ENCODE peak calls at places on chromosomes 13 and 19, in five cellular contexts. T, L, W, D and J are unnamed samples.

GRCh38 chr19:40084948-40085347 is 5.8 kb downstream of the ZNF780A start:
- DNase-seq in T (no peak), L (peak), W (peak), D (no peak), J (no peak)

GRCh38 chr13:46170687-46171086 is 11.3 kb downstream of the LCP1 start:
- DNase-seq in T (no peak), L (no peak), W (peak), D (no peak), J (no peak)

GRCh38 chr19:1169921-1170885 is 3.9 kb downstream of the SBNO2 start:
- DNase-seq in T (peak), L (peak), W (no peak), D (no peak), J (peak)

GRCh38 chr19:46081928-46082727 is 41.3 kb upstream of the IGFL4 start:
- DNase-seq in T (peak), L (peak), W (peak), D (peak), J (peak)

GRCh38 chr13:42747399-42747873 is 33.9 kb upstream of the FAM216B start:
- DNase-seq in T (no peak), L (no peak), W (no peak), D (no peak), J (peak)

GRCh38 chr13:112165712-112166111 is 98.8 kb downstream of the SOX1 start:
- DNase-seq in T (no peak), L (no peak), W (no peak), D (no peak), J (no peak)

GRCh38 chr13:106143930-106144709 is 391.3 kb downstream of the EFNB2 start:
- DNase-seq in T (no peak), L (no peak), W (no peak), D (no peak), J (no peak)

GRCh38 chr13:41465215-41465907 is 8.0 kb downstream of the RGCC start:
- DNase-seq in T (no peak), L (peak), W (no peak), D (peak), J (peak)

GRCh38 chr13:113837554-113838355 is 26.1 kb downstream of the GAS6 start:
- DNase-seq in T (peak), L (peak), W (peak), D (no peak), J (peak)

GRCh38 chr13:53068841-53069520 is 40.4 kb downstream of the OLFM4 start:
- DNase-seq in T (peak), L (no peak), W (no peak), D (no peak), J (no peak)

GRCh38 chr13:101512650-101513049 is 60.2 kb downstream of the ITGBL1 start:
- DNase-seq in T (no peak), L (no peak), W (no peak), D (no peak), J (no peak)

GRCh38 chr19:33580026-33580644 is 41.6 kb upstream of the CHST8 start:
- DNase-seq in T (no peak), L (no peak), W (peak), D (no peak), J (no peak)

GRCh38 chr13:30870049-30870884 is 35.8 kb upstream of the MEDAG start:
- DNase-seq in T (no peak), L (peak), W (no peak), D (no peak), J (peak)

GRCh38 chr13:20035130-20035529 is 76.6 kb downstream of the ZMYM2 start:
- DNase-seq in T (no peak), L (peak), W (no peak), D (no peak), J (no peak)

GRCh38 chr19:6654347-6655310 is 15.3 kb downstream of the TNFSF14 start:
- DNase-seq in T (no peak), L (peak), W (no peak), D (no peak), J (no peak)

GRCh38 chr13:25982908-25983307 is 68.9 kb downstream of the SHISA2 start:
- DNase-seq in T (no peak), L (no peak), W (no peak), D (no peak), J (no peak)

GRCh38 chr19:7435602-7436001 is 53.2 kb downstream of the PEX11G start:
- DNase-seq in T (no peak), L (no peak), W (no peak), D (no peak), J (no peak)

GRCh38 chr19:35903550-35904179 is 1.3 kb downstream of the HCST start:
- DNase-seq in T (peak), L (peak), W (peak), D (peak), J (peak)

GRCh38 chr13:29503041-29503837 is 92.2 kb downstream of the SLC7A1 start:
- DNase-seq in T (peak), L (peak), W (no peak), D (no peak), J (peak)

GRCh38 chr13:52395704-52396103 is 10.3 kb downstream of the THSD1 start:
- DNase-seq in T (no peak), L (no peak), W (no peak), D (no peak), J (no peak)

GRCh38 chr19:46691104-46691503 is 25.8 kb downstream of the PRKD2 start:
- DNase-seq in T (peak), L (no peak), W (no peak), D (no peak), J (no peak)

GRCh38 chr19:15829277-15829770 is 13.9 kb upstream of the OR10H1 start:
- DNase-seq in T (no peak), L (no peak), W (no peak), D (no peak), J (no peak)
- TF ChIP-seq MXI1 in T (no peak), L (no peak), W (no peak), D (no peak), J (no peak)

GRCh38 chr19:17109962-17110598 is 34.5 kb downstream of the MYO9B start:
- DNase-seq in T (no peak), L (no peak), W (no peak), D (peak), J (no peak)
- TF ChIP-seq MXI1 in T (no peak), L (no peak), W (no peak), D (peak), J (no peak)

DNA sequence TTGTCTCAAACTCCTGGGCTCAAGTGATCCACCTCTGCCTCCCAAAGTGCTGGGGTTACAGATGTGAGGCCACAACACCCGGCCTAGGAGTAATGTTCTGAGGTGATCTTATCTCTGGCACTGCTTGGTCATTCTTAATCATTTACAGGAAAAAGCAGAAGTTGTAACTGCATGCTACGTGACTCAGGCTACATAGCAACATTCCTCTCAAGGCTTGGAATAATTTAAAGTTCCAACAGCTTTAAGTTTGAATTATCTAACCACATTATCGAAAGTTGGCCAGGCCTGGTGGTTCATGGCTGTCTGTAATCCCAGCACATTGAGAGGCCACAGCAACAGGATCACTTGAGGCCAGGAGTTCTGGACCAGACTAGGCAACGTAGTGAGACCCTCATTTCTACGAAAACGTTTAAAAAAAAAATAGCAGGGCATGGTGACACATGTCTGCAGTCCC is 3.9 kb upstream of the B9D2 start:
- DNase-seq in T (no peak), L (peak), W (no peak), D (no peak), J (peak)
- TF ChIP-seq MXI1 in T (no peak), L (no peak), W (no peak), D (no peak), J (no peak)

GRCh38 chr13:73341748-73342147 is 282.9 kb downstream of the KLF5 start:
- DNase-seq in T (no peak), L (no peak), W (no peak), D (no peak), J (peak)
- TF ChIP-seq MXI1 in T (no peak), L (no peak), W (no peak), D (no peak), J (no peak)

GRCh38 chr19:23437901-23438300 is 42.6 kb upstream of the ZNF91 start:
- DNase-seq in T (no peak), L (no peak), W (no peak), D (no peak), J (no peak)

GRCh38 chr19:23439623-23440022 is 44.4 kb upstream of the ZNF91 start:
- DNase-seq in T (no peak), L (peak), W (no peak), D (no peak), J (no peak)

GRCh38 chr19:23440207-23440606 is 44.9 kb upstream of the ZNF91 start:
- DNase-seq in T (peak), L (peak), W (no peak), D (no peak), J (no peak)

GRCh38 chr19:23436944-23437343 is 41.7 kb upstream of the ZNF91 start:
- DNase-seq in T (no peak), L (peak), W (no peak), D (no peak), J (no peak)

DNA sequence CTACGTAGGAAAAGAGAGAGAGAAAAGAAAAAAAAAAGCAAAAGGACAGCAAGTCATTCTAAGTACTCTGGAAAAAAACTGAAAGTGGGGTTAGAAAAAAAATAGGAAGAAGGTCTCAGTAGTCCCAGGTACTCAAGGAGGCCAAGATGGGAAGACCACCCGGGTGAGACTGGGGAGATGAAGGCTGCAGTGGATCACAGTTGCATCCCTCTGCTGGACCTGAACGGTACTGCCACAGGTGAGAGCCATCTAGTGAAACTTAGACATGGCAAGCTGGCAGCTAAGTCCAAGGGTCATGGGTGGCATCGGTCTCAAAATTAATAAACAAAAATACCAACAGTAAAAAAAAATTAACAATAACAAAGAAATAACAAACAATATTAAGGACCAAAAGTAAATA is 41.0 kb upstream of the ZNF91 start:
- DNase-seq in T (no peak), L (no peak), W (no peak), D (no peak), J (no peak)
- TF ChIP-seq MXI1 in T (no peak), L (no peak), W (no peak), D (no peak), J (no peak)

DNA sequence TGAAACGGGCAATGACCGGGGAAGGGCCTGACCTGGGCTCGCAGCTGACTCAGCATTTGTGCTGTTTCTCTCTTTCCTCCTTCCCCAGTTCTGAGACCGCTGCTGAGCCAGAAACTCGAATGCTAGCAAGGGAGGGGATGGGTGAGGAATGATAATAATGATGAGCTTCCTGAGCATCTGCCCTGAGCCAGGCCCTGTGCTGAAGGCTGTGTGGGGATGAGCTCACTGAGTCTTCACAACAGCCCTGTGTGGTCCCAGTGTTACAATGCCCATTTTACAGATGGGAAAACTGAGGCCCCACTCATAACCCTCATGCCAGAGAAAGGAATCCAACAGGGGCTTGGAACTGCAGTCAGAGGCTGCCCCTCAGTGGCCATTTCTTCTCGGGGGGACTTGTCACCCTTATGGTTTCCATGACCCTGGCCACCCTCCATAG is 8.1 kb downstream of the SULT2B1 start:
- DNase-seq in T (no peak), L (peak), W (peak), D (no peak), J (no peak)
- TF ChIP-seq MXI1 in T (no peak), L (no peak), W (no peak), D (no peak), J (no peak)